ENCODE peak calls at places on chromosomes 11 and 22, in ten cellular contexts. H is IMR-90, A is body of pancreas, F is right lobe of liver, U is upper lobe of left lung, Y is gastrocnemius medialis, D is heart left ventricle, L is HCT116, C is GM12878, J is HepG2. Z is an unnamed sample.

GRCh38 chr11:76769071-76769560 is 14.0 kb upstream of the TSKU start:
- ATAC-seq in C (no peak), D (no peak), L (no peak), A (no peak), H (no peak), F (peak; percentile 3), Y (no peak), J (peak; percentile 21), U (no peak), Z (no peak)

GRCh38 chr22:29208502-29208862 is 2.8 kb downstream of the EMID1 start:
- ATAC-seq in D (no peak), H (no peak), A (no peak), J (no peak), Y (no peak), U (no peak), L (no peak), C (peak; percentile 25), F (no peak), Z (no peak)

GRCh38 chr11:90930252-90930651 is 707.4 kb upstream of the CHORDC1 start:
- ATAC-seq in J (no peak), A (no peak), C (no peak), H (no peak), Y (no peak), F (no peak), L (no peak), U (no peak), D (no peak), Z (no peak)

GRCh38 chr11:29328961-29329441 is 687.8 kb downstream of the KCNA4 start:
- ATAC-seq in J (peak; percentile 83), D (no peak), F (peak; percentile 94), L (peak; percentile 86), U (no peak), H (peak; percentile 80), A (no peak), Y (no peak), C (peak; percentile 76), Z (no peak)

GRCh38 chr11:40292636-40293585 is 1166.5 kb downstream of the LRRC4C start:
- ATAC-seq in L (no peak), C (no peak), D (no peak), U (no peak), J (no peak), A (no peak), F (no peak), Y (no peak), H (no peak), Z (no peak)

GRCh38 chr11:96290631-96291030 is 52.4 kb downstream of the MAML2 start:
- ATAC-seq in D (no peak), U (no peak), C (no peak), H (no peak), L (no peak), J (no peak), A (no peak), Y (no peak), F (no peak), Z (no peak)

GRCh38 chr11:12603362-12604088 is 70.7 kb upstream of the TEAD1 start:
- ATAC-seq in A (no peak), J (no peak), H (no peak), F (no peak), L (no peak), C (no peak), D (peak; percentile 65), U (no peak), Y (no peak), Z (no peak)

GRCh38 chr22:43164636-43165035 is 13.3 kb downstream of the TSPO start:
- ATAC-seq in D (peak; percentile 21), A (no peak), F (no peak), H (no peak), J (no peak), U (no peak), C (no peak), L (no peak), Y (no peak), Z (no peak)

GRCh38 chr11:2148253-2149000 is 9.2 kb upstream of the IGF2 start:
- ATAC-seq in H (no peak), L (no peak), C (no peak), A (no peak), U (no peak), Y (no peak), D (no peak), J (no peak), F (no peak), Z (no peak)

GRCh38 chr11:2151500-2152257 is 9.3 kb downstream of the INS start:
- ATAC-seq in L (peak; percentile 66), J (peak; percentile 39), U (peak; percentile 73), A (peak; percentile 74), F (peak; percentile 64), D (peak; percentile 57), Y (peak; percentile 73), C (peak; percentile 77), H (peak; percentile 76), Z (peak; percentile 59)

GRCh38 chr11:2149471-2150205 is 10.4 kb upstream of the IGF2 start:
- ATAC-seq in Y (no peak), D (no peak), H (no peak), L (no peak), U (no peak), A (no peak), J (no peak), F (no peak), C (no peak), Z (no peak)

GRCh38 chr11:2147391-2147790 is 8.2 kb upstream of the IGF2 start:
- ATAC-seq in J (no peak), D (no peak), A (no peak), H (no peak), C (no peak), Y (no peak), L (no peak), U (no peak), F (no peak), Z (no peak)

GRCh38 chr11:2150206-2150847 is 10.7 kb downstream of the INS start:
- ATAC-seq in A (no peak), D (no peak), H (peak; percentile 42), C (no peak), Y (peak; percentile 29), U (no peak), J (peak; percentile 25), F (no peak), L (peak; percentile 43), Z (no peak)
- H3K27me3 ChIP-seq in A (no peaks in the 10 kb centered on the region), D (peaks cover 55% of the 10 kb centered on the region), H (peaks cover 54% of the 10 kb centered on the region), C (no peaks in the 10 kb centered on the region), Y (peaks cover 11% of the 10 kb centered on the region), U (peaks cover 25% of the 10 kb centered on the region), J (peaks cover 18% of the 10 kb centered on the region), F (no peaks in the 10 kb centered on the region), L (no peaks in the 10 kb centered on the region), Z (peaks cover 61% of the 10 kb centered on the region)

GRCh38 chr11:16610738-16611388 is 127.6 kb upstream of the C11orf58 start:
- ATAC-seq in J (no peak), F (no peak), L (no peak), H (no peak), U (no peak), D (no peak), A (no peak), C (no peak), Y (no peak), Z (no peak)

GRCh38 chr11:16611395-16612233 is 126.8 kb upstream of the C11orf58 start:
- ATAC-seq in J (no peak), H (no peak), A (no peak), L (no peak), Y (no peak), F (no peak), U (no peak), C (no peak), D (no peak), Z (no peak)

GRCh38 chr11:16612234-16612571 is 126.2 kb upstream of the C11orf58 start:
- ATAC-seq in F (no peak), U (no peak), H (no peak), J (no peak), A (no peak), L (no peak), C (no peak), D (no peak), Y (no peak), Z (no peak)

GRCh38 chr11:16613401-16614381 is 124.8 kb upstream of the C11orf58 start:
- ATAC-seq in U (peak; percentile 95), D (peak; percentile 97), F (peak; percentile 99), H (peak; percentile 97), A (peak; percentile 97), L (peak; percentile 99), C (peak; percentile 100), Y (peak; percentile 97), J (peak; percentile 99), Z (peak; percentile 96)

DNA sequence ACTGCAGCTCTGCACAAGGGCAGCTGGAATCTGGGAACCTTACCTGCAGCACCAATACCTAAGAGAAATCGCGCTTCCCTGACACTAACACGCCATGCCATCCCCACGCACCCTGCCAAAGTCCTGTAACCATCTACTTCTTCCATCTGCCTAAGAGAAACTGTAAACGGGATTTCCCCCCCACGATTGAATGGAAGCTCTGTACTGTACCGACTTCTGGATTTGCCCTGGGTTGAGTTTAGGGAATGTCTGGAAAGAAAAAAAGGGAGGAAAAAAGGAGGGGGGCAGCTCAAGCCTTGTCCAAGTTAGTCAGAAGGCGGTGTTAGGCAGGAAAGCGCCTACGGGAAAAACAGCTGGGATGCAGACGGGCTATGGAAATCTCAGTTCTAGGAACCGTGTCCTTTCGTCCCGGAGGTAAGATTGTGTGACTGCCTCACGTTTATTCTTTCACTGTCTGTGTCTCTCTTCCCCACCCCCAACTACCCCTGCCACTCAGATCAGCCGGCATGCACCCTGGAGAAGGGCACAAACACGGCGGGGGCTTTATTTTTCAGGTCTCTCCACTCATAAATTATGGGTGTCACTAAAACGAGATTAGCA is 125.5 kb upstream of the C11orf58 start:
- ATAC-seq in A (peak; percentile 13), Y (peak; percentile 20), D (peak; percentile 32), F (peak; percentile 10), U (no peak), L (peak; percentile 12), J (peak; percentile 35), C (no peak), H (peak; percentile 31), Z (peak; percentile 11)
- H3K4me3 ChIP-seq in A (no peak overlapping the region), Y (peak overlapping the region; percentile 65), D (peak overlapping the region; percentile 59), F (peak overlapping the region; percentile 48), U (peak overlapping the region; percentile 36), L (peak overlapping the region; percentile 23), J (peak overlapping the region; percentile 73), C (no peak overlapping the region), H (peak overlapping the region; percentile 67), Z (no peak overlapping the region)

DNA sequence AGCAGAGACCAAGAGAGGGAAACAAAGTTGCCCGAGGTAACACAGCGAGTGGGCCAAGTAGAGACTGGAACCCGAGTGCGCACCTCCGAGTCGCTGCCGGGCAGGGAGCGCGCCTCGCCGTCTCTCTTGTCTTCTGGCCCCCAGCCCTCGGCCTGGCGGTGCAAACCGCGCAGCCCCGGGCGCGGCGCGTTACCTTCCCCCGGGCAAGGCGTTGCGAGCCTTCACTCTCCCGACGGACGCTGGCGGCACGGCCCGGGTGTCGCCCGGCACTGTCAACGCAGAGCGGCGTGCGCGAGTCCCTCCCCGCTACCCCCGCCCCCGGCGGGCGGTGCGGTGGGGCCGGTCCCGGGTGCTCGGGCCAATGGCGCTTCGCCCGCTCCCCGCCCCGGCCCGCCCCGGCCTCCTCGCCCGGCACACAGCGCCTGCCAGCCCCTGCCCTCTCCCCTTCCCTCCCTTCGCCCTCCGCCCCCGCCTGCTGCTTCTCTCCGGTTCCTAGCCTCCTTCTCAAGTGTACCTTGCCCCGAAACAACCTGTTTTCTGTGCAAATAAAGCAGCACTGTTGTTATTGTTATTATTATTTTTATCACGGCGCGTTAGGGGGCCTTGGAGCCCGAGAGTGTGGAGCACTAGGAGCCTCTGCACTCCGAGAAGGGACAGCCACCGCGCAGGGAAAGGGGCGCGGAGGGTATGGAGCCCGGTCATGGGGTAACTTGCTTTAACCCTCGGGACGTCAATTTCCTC is at the start of gene SYTL2:
- ATAC-seq in J (peak; percentile 96), H (peak; percentile 90), U (peak; percentile 89), C (peak; percentile 84), Y (peak; percentile 82), L (peak; percentile 97), A (peak; percentile 98), F (peak; percentile 98), D (peak; percentile 97), Z (peak; percentile 96)
- TF ChIP-seq POLR2A in J (no peak), H (peak; percentile 24), U (no peak), C (no peak), Y (peak; percentile 68), L (peak; percentile 58), A (peak; percentile 31), F (peak; percentile 71), D (peak; percentile 87), Z (peak; percentile 33)

GRCh38 chr11:15730617-15731385 is 616.1 kb downstream of the INSC start:
- ATAC-seq in J (no peak), C (no peak), D (peak; percentile 59), H (no peak), A (no peak), L (no peak), F (no peak), U (no peak), Y (peak; percentile 32), Z (peak; percentile 41)
- H3K27me3 ChIP-seq in J (no peaks in the 10 kb centered on the region), C (no peaks in the 10 kb centered on the region), D (no peaks in the 10 kb centered on the region), H (peaks cover 2% of the 10 kb centered on the region), A (no peaks in the 10 kb centered on the region), L (peaks cover 33% of the 10 kb centered on the region), F (no peaks in the 10 kb centered on the region), U (no peaks in the 10 kb centered on the region), Y (no peaks in the 10 kb centered on the region), Z (no peaks in the 10 kb centered on the region)

Z was measured in gastroesophageal sphincter.